ENCODE peak calls at places on chromosomes 3 and 15, in four cellular contexts. F, B, W and D are unnamed samples.

GRCh38 chr15:87896926-87897325 is 359.6 kb downstream of the NTRK3 start:
- DNase-seq in B (no peak), F (no peak), W (no peak), D (no peak)

GRCh38 chr3:177894021-177894690 is 642.1 kb upstream of the KCNMB2 start:
- DNase-seq in F (no peak), W (no peak), B (no peak), D (no peak)

GRCh38 chr3:160010578-160010977 is 21.9 kb downstream of the IL12A start:
- DNase-seq in F (peak; percentile 60), W (no peak), B (no peak), D (no peak)

GRCh38 chr3:56885879-56886647 is 84.3 kb upstream of the ARHGEF3 start:
- DNase-seq in B (no peak), W (no peak), F (no peak), D (no peak)

GRCh38 chr3:140292154-140292553 is 357.2 kb downstream of the CLSTN2 start:
- DNase-seq in B (no peak), W (peak; percentile 30), F (no peak), D (no peak)

GRCh38 chr3:65173841-65174240 is 486.0 kb upstream of the ADAMTS9 start:
- DNase-seq in B (no peak), W (peak; percentile 27), F (no peak), D (no peak)

GRCh38 chr3:71973337-71974030 is 188.5 kb upstream of the PROK2 start:
- DNase-seq in F (no peak), B (no peak), W (peak; percentile 71), D (no peak)

GRCh38 chr3:194138732-194139084 is 2.8 kb downstream of the HES1 start:
- DNase-seq in F (no peak), W (no peak), B (no peak), D (no peak)

GRCh38 chr3:185250653-185251052 is 3.2 kb downstream of the EHHADH start:
- DNase-seq in W (no peak), F (no peak), B (no peak), D (no peak)

GRCh38 chr3:31253782-31254181 is 278.9 kb upstream of the STT3B start:
- DNase-seq in F (no peak), W (no peak), B (no peak), D (no peak)

GRCh38 chr3:72187131-72187530 is 402.2 kb upstream of the PROK2 start:
- DNase-seq in B (peak; percentile 26), W (no peak), F (no peak), D (peak; percentile 91)

GRCh38 chr15:35784745-35785144 is 238.8 kb upstream of the DPH6 start:
- DNase-seq in F (no peak), W (no peak), B (no peak), D (no peak)

GRCh38 chr3:125381743-125382142 is 6.6 kb upstream of the ZNF148 start:
- DNase-seq in B (no peak), F (peak; percentile 43), W (peak; percentile 68), D (no peak)

GRCh38 chr3:141797167-141797773 is 34.1 kb downstream of the GRK7 start:
- DNase-seq in B (no peak), F (no peak), W (no peak), D (no peak)

GRCh38 chr3:78951546-78951945 is 816.3 kb downstream of the ROBO1 start:
- DNase-seq in B (no peak), W (no peak), F (no peak), D (no peak)

GRCh38 chr3:43687499-43687811 is 3.3 kb upstream of the ABHD5 start:
- DNase-seq in B (no peak), W (no peak), F (no peak), D (no peak)

GRCh38 chr3:94862703-94863102 is 799.8 kb downstream of the NSUN3 start:
- DNase-seq in F (no peak), W (no peak), B (no peak), D (peak; percentile 68)

GRCh38 chr3:73381551-73381950 is 243.2 kb downstream of the PDZRN3 start:
- DNase-seq in F (no peak), B (no peak), W (no peak), D (no peak)

GRCh38 chr15:100832178-100832942 is 47.3 kb upstream of the ALDH1A3 start:
- DNase-seq in B (no peak), W (no peak), F (no peak), D (no peak)

GRCh38 chr15:83107841-83108181 is 366 bp downstream of the TM6SF1 start:
- DNase-seq in F (no peak), B (no peak), W (no peak), D (no peak)

GRCh38 chr15:78368671-78369070 is 28.5 kb downstream of the CRABP1 start:
- DNase-seq in W (no peak), F (no peak), B (no peak), D (peak; percentile 45)

GRCh38 chr3:110413807-110414748 is 657.5 kb upstream of the NECTIN3 start:
- DNase-seq in W (peak; percentile 24), B (no peak), F (no peak), D (no peak)

GRCh38 chr3:168997488-168997887 is 666.0 kb downstream of the MECOM start:
- DNase-seq in F (no peak), B (no peak), W (no peak), D (no peak)

GRCh38 chr3:195699860-195700259 is 20.9 kb upstream of the MUC20 start:
- DNase-seq in W (no peak), B (no peak), F (no peak), D (no peak)

GRCh38 chr15:44394062-44394461 is 33.4 kb upstream of the CTDSPL2 start:
- DNase-seq in W (no peak), B (no peak), F (no peak), D (no peak)

GRCh38 chr15:68871507-68871906 is 50.8 kb upstream of the ANP32A start:
- DNase-seq in W (no peak), B (no peak), F (no peak), D (no peak)

GRCh38 chr15:68880382-68880781 is 49.9 kb upstream of the SPESP1 start:
- DNase-seq in F (no peak), B (no peak), W (no peak), D (no peak)

GRCh38 chr15:68877626-68878025 is 52.7 kb upstream of the SPESP1 start:
- DNase-seq in B (no peak), F (no peak), W (no peak), D (no peak)

GRCh38 chr15:68875377-68876116 is 54.8 kb upstream of the SPESP1 start:
- DNase-seq in F (peak; percentile 33), B (peak; percentile 73), W (peak; percentile 73), D (peak; percentile 95)

DNA sequence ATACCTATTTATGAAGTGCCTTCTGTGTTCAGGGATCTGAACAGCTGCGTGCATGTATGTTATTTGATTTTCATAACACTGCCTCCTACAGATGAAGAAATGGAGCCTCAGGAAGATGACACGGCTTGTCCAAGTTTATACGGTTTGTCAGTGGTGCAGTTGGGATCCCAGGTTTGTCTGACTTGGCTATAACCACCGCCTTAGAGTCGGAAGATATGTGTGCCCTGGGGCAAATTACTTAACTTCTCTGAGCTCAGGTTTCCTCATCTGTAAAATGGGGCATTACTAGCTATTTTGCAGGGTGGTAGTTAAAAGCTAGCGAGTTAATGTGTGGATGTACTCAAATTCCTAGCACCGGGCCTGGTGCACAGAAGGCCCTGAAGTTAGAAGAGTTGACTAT is 54.1 kb upstream of the ANP32A start:
- DNase-seq in F (no peak), B (no peak), W (no peak), D (peak; percentile 47)
- H2AFZ ChIP-seq in F (no peak overlapping the region), B (no peak overlapping the region), W (no peak overlapping the region), D (no peak overlapping the region)

DNA sequence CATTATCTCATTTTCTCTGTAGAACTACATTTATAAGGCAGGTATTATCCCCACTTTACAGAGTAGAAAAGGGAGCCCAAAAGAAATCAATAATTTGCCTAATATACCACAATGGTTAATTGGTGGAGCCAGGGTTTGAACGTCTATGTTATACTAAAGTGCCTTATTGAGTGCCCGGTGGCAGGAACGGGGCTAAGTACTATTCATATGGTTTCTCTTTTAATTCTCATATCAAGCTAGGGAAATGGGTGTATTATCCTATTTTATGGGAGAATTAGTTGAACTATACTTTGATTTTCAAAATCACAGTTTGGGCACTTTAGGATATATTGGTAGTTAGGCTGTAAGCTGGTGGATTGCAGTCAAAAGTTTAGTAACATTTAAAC is 1.5 kb downstream of the CEP97 start:
- DNase-seq in B (no peak), W (no peak), F (no peak), D (no peak)
- H2AFZ ChIP-seq in B (peak overlapping the region; percentile 95), W (peak overlapping the region; percentile 28), F (peak overlapping the region; percentile 81), D (peak overlapping the region; percentile 54)

GRCh38 chr15:89359471-89360293 is 25.1 kb upstream of the POLG start:
- DNase-seq in F (no peak), B (no peak), W (no peak), D (peak; percentile 52)

GRCh38 chr15:89353991-89354390 is 19.4 kb upstream of the POLG start:
- DNase-seq in F (no peak), W (no peak), B (no peak), D (no peak)

GRCh38 chr15:89358755-89359439 is 24.3 kb upstream of the POLG start:
- DNase-seq in B (peak; percentile 90), F (peak; percentile 40), W (peak; percentile 64), D (peak; percentile 94)

GRCh38 chr15:89358435-89358754 is 23.8 kb upstream of the POLG start:
- DNase-seq in B (no peak), W (no peak), F (no peak), D (no peak)

DNA sequence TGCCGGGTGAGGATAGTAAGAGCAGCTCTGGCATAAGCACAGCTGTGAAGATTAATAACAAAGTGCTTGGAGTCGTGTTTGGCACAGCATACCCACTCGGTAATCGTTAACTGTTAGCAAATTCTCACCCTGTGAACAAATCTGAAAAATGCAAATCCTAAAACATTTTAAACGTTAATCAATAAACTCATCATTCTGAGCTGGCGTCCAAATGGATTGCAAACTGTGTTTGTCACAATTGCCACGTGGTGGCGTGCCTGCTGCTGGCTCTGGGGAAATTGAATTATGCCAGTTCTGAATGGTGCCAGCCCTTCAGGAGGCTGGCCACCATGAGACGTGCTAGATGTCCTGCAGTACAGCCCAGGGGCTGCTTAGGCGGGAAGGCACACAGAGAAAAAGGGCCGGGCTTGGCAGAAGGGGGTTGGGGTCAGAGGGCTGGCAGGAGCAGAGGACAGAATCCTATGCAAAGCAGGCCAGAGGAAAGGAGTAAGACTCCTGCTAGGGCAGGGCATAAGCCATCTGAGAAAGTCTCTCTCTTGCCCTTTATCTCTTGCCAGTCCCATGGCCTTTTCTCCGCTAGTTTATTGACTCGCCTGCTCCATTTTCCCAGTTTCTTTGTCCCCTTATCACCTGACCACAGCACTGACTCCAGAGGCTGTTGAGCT is 22.1 kb upstream of the POLG start:
- DNase-seq in W (no peak), F (no peak), B (no peak), D (peak; percentile 67)
- H2AFZ ChIP-seq in W (no peak overlapping the region), F (no peak overlapping the region), B (no peak overlapping the region), D (no peak overlapping the region)

GRCh38 chr3:34203386-34203785 is 405.0 kb downstream of the PDCD6IP start:
- DNase-seq in B (no peak), W (no peak), F (no peak), D (no peak)

GRCh38 chr3:34200576-34200975 is 402.1 kb downstream of the PDCD6IP start:
- DNase-seq in B (no peak), W (no peak), F (peak; percentile 49), D (no peak)

GRCh38 chr3:34196914-34197313 is 398.5 kb downstream of the PDCD6IP start:
- DNase-seq in F (no peak), W (no peak), B (no peak), D (no peak)

GRCh38 chr3:34202975-34203374 is 404.5 kb downstream of the PDCD6IP start:
- DNase-seq in W (no peak), F (no peak), B (no peak), D (no peak)

DNA sequence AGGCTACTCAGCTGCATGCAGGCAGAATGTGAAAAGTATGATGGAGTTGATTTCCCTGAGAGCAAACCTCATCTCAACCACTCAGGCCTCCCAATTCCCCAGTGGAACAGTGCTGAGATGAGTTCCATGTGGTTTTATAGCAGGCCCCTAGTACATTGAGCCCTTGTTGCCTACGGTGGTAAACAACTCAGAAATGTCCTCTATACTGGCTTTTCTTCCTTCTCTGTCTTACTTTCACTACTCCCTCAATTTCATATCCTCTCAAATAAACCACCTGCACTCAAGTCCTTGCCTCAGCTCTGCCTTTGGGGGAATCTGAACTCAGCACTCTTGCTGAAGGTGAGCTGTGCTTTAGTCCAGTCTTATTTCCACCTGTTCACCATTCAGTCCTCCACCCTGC is 399.9 kb downstream of the PDCD6IP start:
- DNase-seq in B (no peak), W (no peak), F (no peak), D (no peak)
- H2AFZ ChIP-seq in B (no peak overlapping the region), W (no peak overlapping the region), F (peak overlapping the region; percentile 72), D (no peak overlapping the region)